ENCODE peak calls at places on chromosomes 4 and X, in nine cellular contexts. F is AG04449, V is body of pancreas, E is choroid plexus epithelial cell, M is PC-3, X is stomach, O is astrocyte of the cerebellum, D is lung, I is GM12864. P is an unnamed sample.

GRCh38 chrX:16997313-16997712 is 50.9 kb downstream of the REPS2 start:
- DNase-seq in F (no peak), V (no peak), E (no peak), M (no peak), X (no peak), O (no peak), D (no peak), I (no peak), P (no peak)

GRCh38 chr4:23023121-23023520 is 330.4 kb downstream of the GBA3 start:
- DNase-seq in F (no peak), V (no peak), E (no peak), M (no peak), X (no peak), O (no peak), D (no peak), I (no peak), P (no peak)

GRCh38 chr4:141909541-141909940 is 273.2 kb downstream of the IL15 start:
- DNase-seq in F (no peak), V (no peak), E (no peak), M (no peak), X (no peak), O (no peak), D (no peak), I (no peak), P (no peak)

GRCh38 chr4:129437347-129437746 is 341.4 kb downstream of the C4orf33 start:
- DNase-seq in F (no peak), V (no peak), E (no peak), M (no peak), X (no peak), O (no peak), D (no peak), I (no peak), P (no peak)

GRCh38 chr4:151798678-151799416 is 38.0 kb upstream of the GATB start:
- DNase-seq in F (no peak), V (no peak), E (no peak), M (no peak), X (no peak), O (no peak), D (no peak), I (peak), P (no peak)

GRCh38 chr4:70178075-70178660 is 17.4 kb upstream of the ODAM start:
- DNase-seq in F (no peak), V (no peak), E (no peak), M (no peak), X (no peak), O (no peak), D (no peak), I (no peak), P (no peak)

GRCh38 chr4:48943387-48943786 is 36.8 kb upstream of the OCIAD2 start:
- DNase-seq in F (no peak), V (no peak), E (peak), M (peak), X (no peak), O (no peak), D (no peak), I (no peak), P (no peak)

GRCh38 chr4:166724369-166724768 is 509.9 kb downstream of the SPOCK3 start:
- DNase-seq in F (no peak), V (no peak), E (no peak), M (peak), X (no peak), O (no peak), D (no peak), I (no peak), P (no peak)

GRCh38 chrX:9542106-9542764 is 77.4 kb downstream of the TBL1X start:
- DNase-seq in F (no peak), V (no peak), E (no peak), M (no peak), X (no peak), O (no peak), D (no peak), I (no peak), P (no peak)

GRCh38 chr4:101563126-101563525 is 215.8 kb upstream of the PPP3CA start:
- DNase-seq in F (no peak), V (no peak), E (no peak), M (no peak), X (no peak), O (no peak), D (no peak), I (no peak), P (no peak)

GRCh38 chrX:154486052-154486395 is 391 bp downstream of the UBL4A start:
- DNase-seq in F (no peak), V (peak), E (no peak), M (no peak), X (peak), O (no peak), D (no peak), I (no peak), P (peak)

GRCh38 chrX:115255003-115255402 is 21.1 kb upstream of the LRCH2 start:
- DNase-seq in F (no peak), V (no peak), E (no peak), M (no peak), X (no peak), O (no peak), D (no peak), I (no peak), P (no peak)

GRCh38 chrX:45771114-45771513 is 570.4 kb upstream of the DIPK2B start:
- DNase-seq in F (peak), V (no peak), E (peak), M (peak), X (peak), O (peak), D (peak), I (no peak), P (no peak)

GRCh38 chr4:10704050-10704810 is 19.7 kb upstream of the CLNK start:
- DNase-seq in F (no peak), V (no peak), E (no peak), M (no peak), X (no peak), O (no peak), D (no peak), I (no peak), P (no peak)

GRCh38 chr4:108224628-108225053 is 55.9 kb upstream of the LEF1 start:
- DNase-seq in F (no peak), V (peak), E (peak), M (no peak), X (no peak), O (peak), D (no peak), I (no peak), P (no peak)

GRCh38 chr4:25065451-25065850 is 34.7 kb upstream of the LGI2 start:
- DNase-seq in F (no peak), V (no peak), E (no peak), M (no peak), X (no peak), O (no peak), D (no peak), I (no peak), P (no peak)

GRCh38 chrX:69153060-69153730 is 12.1 kb downstream of the PJA1 start:
- DNase-seq in F (no peak), V (no peak), E (peak), M (no peak), X (no peak), O (no peak), D (no peak), I (no peak), P (no peak)

GRCh38 chrX:51155157-51155556 is 177.5 kb upstream of the NUDT10 start:
- DNase-seq in F (no peak), V (no peak), E (no peak), M (no peak), X (no peak), O (no peak), D (no peak), I (no peak), P (no peak)

GRCh38 chr4:153485374-153485773 is 19.2 kb downstream of the TMEM131L start:
- DNase-seq in F (no peak), V (no peak), E (no peak), M (peak), X (no peak), O (no peak), D (no peak), I (no peak), P (no peak)

GRCh38 chr4:1367936-1368289 is 20.9 kb downstream of the UVSSA start:
- DNase-seq in F (no peak), V (peak), E (no peak), M (no peak), X (no peak), O (no peak), D (no peak), I (no peak), P (no peak)

GRCh38 chr4:181807771-181808170 is 435.4 kb upstream of the TENM3 start:
- DNase-seq in F (no peak), V (no peak), E (peak), M (no peak), X (no peak), O (no peak), D (no peak), I (no peak), P (no peak)

GRCh38 chr4:4182835-4183568 is 43.7 kb downstream of the OTOP1 start:
- DNase-seq in F (no peak), V (peak), E (peak), M (peak), X (no peak), O (no peak), D (no peak), I (no peak), P (no peak)

GRCh38 chr4:67198757-67199156 is 346.5 kb downstream of the CENPC start:
- DNase-seq in F (no peak), V (no peak), E (peak), M (peak), X (no peak), O (peak), D (no peak), I (no peak), P (no peak)

GRCh38 chrX:63755892-63756291 is 29.1 kb downstream of the ARHGEF9 start:
- DNase-seq in F (no peak), V (no peak), E (no peak), M (no peak), X (no peak), O (no peak), D (no peak), I (no peak), P (no peak)

GRCh38 chr4:77044458-77045124 is 31.2 kb downstream of the CCNI start:
- DNase-seq in F (no peak), V (no peak), E (peak), M (peak), X (no peak), O (peak), D (no peak), I (no peak), P (no peak)

DNA sequence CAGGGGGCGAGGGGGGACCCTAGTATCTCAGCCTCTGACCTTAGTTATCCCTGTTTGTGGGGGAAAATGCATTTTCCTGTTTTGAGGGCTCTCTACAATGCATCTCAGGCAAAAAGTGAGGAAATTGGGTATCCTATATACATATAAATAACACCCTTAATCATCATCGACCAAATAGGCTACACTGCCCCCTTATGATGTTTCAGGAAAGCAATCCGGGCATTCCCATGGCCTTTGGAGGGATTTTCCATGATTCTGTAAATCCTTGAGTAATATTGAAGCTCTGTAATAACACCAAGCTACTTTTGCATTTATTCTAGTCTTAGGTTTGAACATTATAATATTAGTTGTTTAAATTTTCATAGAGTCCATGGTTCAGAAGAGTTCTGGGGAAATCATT is 91.6 kb upstream of the SCOC start:
- DNase-seq in F (no peak), V (no peak), E (no peak), M (no peak), X (no peak), O (no peak), D (no peak), I (no peak), P (no peak)
- TF ChIP-seq CTCF in F (no peak), V (no peak), E (peak), M (peak), X (no peak), O (no peak), D (no peak), I (no peak), P (no peak)

GRCh38 chr4:186149872-186150271 is 41.5 kb upstream of the CYP4V2 start:
- DNase-seq in F (no peak), V (peak), E (peak), M (peak), X (peak), O (no peak), D (no peak), I (no peak), P (no peak)
- TF ChIP-seq CTCF in F (no peak), V (no peak), E (peak), M (peak), X (peak), O (peak), D (no peak), I (peak), P (no peak)

GRCh38 chr4:2535386-2536192 is 858 bp upstream of the FAM193A start:
- DNase-seq in F (no peak), V (no peak), E (peak), M (no peak), X (peak), O (no peak), D (peak), I (no peak), P (peak)
- TF ChIP-seq CTCF in F (no peak), V (no peak), E (peak), M (no peak), X (no peak), O (peak), D (no peak), I (peak), P (no peak)

GRCh38 chrX:74922922-74923321 is 2.3 kb downstream of the NEXMIF start:
- DNase-seq in F (no peak), V (no peak), E (no peak), M (no peak), X (no peak), O (no peak), D (no peak), I (peak), P (no peak)

GRCh38 chrX:74931214-74931613 is 6.0 kb upstream of the NEXMIF start:
- DNase-seq in F (no peak), V (no peak), E (no peak), M (no peak), X (no peak), O (no peak), D (no peak), I (no peak), P (no peak)

GRCh38 chrX:74924449-74925209 is 623 bp downstream of the NEXMIF start:
- DNase-seq in F (no peak), V (peak), E (peak), M (no peak), X (peak), O (no peak), D (peak), I (no peak), P (peak)

GRCh38 chrX:74923942-74924448 is 1.3 kb downstream of the NEXMIF start:
- DNase-seq in F (no peak), V (peak), E (no peak), M (no peak), X (no peak), O (no peak), D (no peak), I (no peak), P (no peak)

GRCh38 chrX:74925210-74926088 is at the start of gene NEXMIF:
- DNase-seq in F (no peak), V (no peak), E (peak), M (peak), X (peak), O (no peak), D (peak), I (no peak), P (no peak)
- TF ChIP-seq CTCF in F (peak), V (no peak), E (no peak), M (no peak), X (peak), O (peak), D (no peak), I (peak), P (no peak)

GRCh38 chrX:80576267-80576666 is 156.0 kb downstream of the TENT5D start:
- DNase-seq in F (no peak), V (no peak), E (no peak), M (no peak), X (no peak), O (no peak), D (no peak), I (no peak), P (no peak)

GRCh38 chrX:80572636-80573035 is 152.4 kb downstream of the TENT5D start:
- DNase-seq in F (no peak), V (no peak), E (no peak), M (no peak), X (no peak), O (no peak), D (no peak), I (no peak), P (no peak)

GRCh38 chrX:80573275-80573674 is 153.0 kb downstream of the TENT5D start:
- DNase-seq in F (no peak), V (no peak), E (no peak), M (no peak), X (no peak), O (no peak), D (no peak), I (no peak), P (no peak)

GRCh38 chrX:80576815-80577533 is 156.7 kb downstream of the TENT5D start:
- DNase-seq in F (no peak), V (no peak), E (no peak), M (peak), X (no peak), O (no peak), D (no peak), I (no peak), P (no peak)

GRCh38 chrX:80578518-80579105 is 158.4 kb downstream of the TENT5D start:
- DNase-seq in F (no peak), V (no peak), E (peak), M (peak), X (no peak), O (no peak), D (no peak), I (no peak), P (no peak)
- TF ChIP-seq CTCF in F (no peak), V (peak), E (peak), M (peak), X (peak), O (peak), D (no peak), I (peak), P (no peak)

GRCh38 chrX:119272882-119273806 is 37.1 kb downstream of the PGRMC1 start:
- DNase-seq in F (no peak), V (peak), E (peak), M (no peak), X (peak), O (peak), D (no peak), I (no peak), P (peak)
- TF ChIP-seq CTCF in F (peak), V (no peak), E (peak), M (no peak), X (no peak), O (peak), D (no peak), I (no peak), P (no peak)